ENCODE peak calls at places on chromosome 10, in eight cellular contexts. One of them, this sample, is unnamed.

GRCh38 chr10:119178371-119179119 is at the start of gene PRDX3:
- DNase-seq in neural progenitor cell: peak
- DNase-seq in ovary: peak
- DNase-seq in CD8-positive, alpha-beta memory T cell: peak
- DNase-seq in dorsolateral prefrontal cortex: peak
- DNase-seq in esophagus muscularis mucosa: peak
- DNase-seq in psoas muscle: peak
- DNase-seq in IMR-90: peak
- DNase-seq in this sample: peak

GRCh38 chr10:16644146-16644545 is 122.5 kb upstream of the C1QL3 start:
- DNase-seq in esophagus muscularis mucosa: no peak
- DNase-seq in IMR-90: peak
- DNase-seq in ovary: no peak
- DNase-seq in CD8-positive, alpha-beta memory T cell: no peak
- DNase-seq in neural progenitor cell: no peak
- DNase-seq in psoas muscle: no peak
- DNase-seq in dorsolateral prefrontal cortex: no peak
- DNase-seq in this sample: no peak

GRCh38 chr10:18368681-18369080 is 228.5 kb downstream of the CACNB2 start:
- DNase-seq in psoas muscle: no peak
- DNase-seq in esophagus muscularis mucosa: no peak
- DNase-seq in IMR-90: peak
- DNase-seq in CD8-positive, alpha-beta memory T cell: no peak
- DNase-seq in ovary: no peak
- DNase-seq in neural progenitor cell: no peak
- DNase-seq in dorsolateral prefrontal cortex: no peak
- DNase-seq in this sample: peak

GRCh38 chr10:70145166-70145665 is 1.3 kb downstream of the TYSND1 start:
- DNase-seq in psoas muscle: peak
- DNase-seq in ovary: no peak
- DNase-seq in CD8-positive, alpha-beta memory T cell: peak
- DNase-seq in esophagus muscularis mucosa: no peak
- DNase-seq in IMR-90: no peak
- DNase-seq in neural progenitor cell: no peak
- DNase-seq in dorsolateral prefrontal cortex: peak
- DNase-seq in this sample: no peak

GRCh38 chr10:50421026-50421719 is 169.9 kb upstream of the ASAH2 start:
- DNase-seq in psoas muscle: no peak
- DNase-seq in ovary: no peak
- DNase-seq in neural progenitor cell: peak
- DNase-seq in CD8-positive, alpha-beta memory T cell: no peak
- DNase-seq in IMR-90: peak
- DNase-seq in esophagus muscularis mucosa: no peak
- DNase-seq in dorsolateral prefrontal cortex: no peak
- DNase-seq in this sample: peak

GRCh38 chr10:70847666-70848360 is 32.1 kb downstream of the SGPL1 start:
- DNase-seq in esophagus muscularis mucosa: no peak
- DNase-seq in dorsolateral prefrontal cortex: no peak
- DNase-seq in CD8-positive, alpha-beta memory T cell: no peak
- DNase-seq in psoas muscle: no peak
- DNase-seq in ovary: no peak
- DNase-seq in neural progenitor cell: no peak
- DNase-seq in IMR-90: peak
- DNase-seq in this sample: no peak

GRCh38 chr10:54550016-54550415 is 251.0 kb downstream of the PCDH15 start:
- DNase-seq in ovary: no peak
- DNase-seq in neural progenitor cell: no peak
- DNase-seq in esophagus muscularis mucosa: no peak
- DNase-seq in CD8-positive, alpha-beta memory T cell: no peak
- DNase-seq in dorsolateral prefrontal cortex: no peak
- DNase-seq in IMR-90: no peak
- DNase-seq in psoas muscle: no peak
- DNase-seq in this sample: no peak

GRCh38 chr10:75233444-75234016 is 2.2 kb downstream of the COMTD1 start:
- DNase-seq in dorsolateral prefrontal cortex: no peak
- DNase-seq in IMR-90: no peak
- DNase-seq in CD8-positive, alpha-beta memory T cell: no peak
- DNase-seq in ovary: peak
- DNase-seq in neural progenitor cell: peak
- DNase-seq in psoas muscle: peak
- DNase-seq in esophagus muscularis mucosa: no peak
- DNase-seq in this sample: no peak

GRCh38 chr10:104501864-104502579 is 139.1 kb upstream of the SORCS3 start:
- DNase-seq in neural progenitor cell: peak
- DNase-seq in dorsolateral prefrontal cortex: no peak
- DNase-seq in IMR-90: no peak
- DNase-seq in psoas muscle: no peak
- DNase-seq in CD8-positive, alpha-beta memory T cell: no peak
- DNase-seq in esophagus muscularis mucosa: no peak
- DNase-seq in ovary: no peak
- DNase-seq in this sample: no peak

GRCh38 chr10:114151486-114151885 is 22.5 kb downstream of the CCDC186 start:
- DNase-seq in esophagus muscularis mucosa: no peak
- DNase-seq in ovary: no peak
- DNase-seq in psoas muscle: no peak
- DNase-seq in neural progenitor cell: no peak
- DNase-seq in IMR-90: peak
- DNase-seq in CD8-positive, alpha-beta memory T cell: no peak
- DNase-seq in dorsolateral prefrontal cortex: no peak
- DNase-seq in this sample: no peak

GRCh38 chr10:103021150-103021896 is 103.2 kb downstream of the CNNM2 start:
- DNase-seq in ovary: no peak
- DNase-seq in neural progenitor cell: peak
- DNase-seq in IMR-90: no peak
- DNase-seq in CD8-positive, alpha-beta memory T cell: no peak
- DNase-seq in psoas muscle: no peak
- DNase-seq in esophagus muscularis mucosa: no peak
- DNase-seq in dorsolateral prefrontal cortex: no peak
- DNase-seq in this sample: no peak

GRCh38 chr10:83991986-83992753 is 147.1 kb upstream of the GHITM start:
- DNase-seq in IMR-90: no peak
- DNase-seq in neural progenitor cell: peak
- DNase-seq in dorsolateral prefrontal cortex: no peak
- DNase-seq in ovary: no peak
- DNase-seq in psoas muscle: no peak
- DNase-seq in esophagus muscularis mucosa: no peak
- DNase-seq in CD8-positive, alpha-beta memory T cell: no peak
- DNase-seq in this sample: peak

GRCh38 chr10:79249156-79250121 is 97.8 kb upstream of the PPIF start:
- DNase-seq in IMR-90: no peak
- DNase-seq in CD8-positive, alpha-beta memory T cell: no peak
- DNase-seq in dorsolateral prefrontal cortex: no peak
- DNase-seq in psoas muscle: no peak
- DNase-seq in ovary: no peak
- DNase-seq in esophagus muscularis mucosa: no peak
- DNase-seq in neural progenitor cell: no peak
- DNase-seq in this sample: no peak
- H3K27ac ChIP-seq in IMR-90: no peak
- H3K27ac ChIP-seq in CD8-positive, alpha-beta memory T cell: no peak
- H3K27ac ChIP-seq in dorsolateral prefrontal cortex: peak
- H3K27ac ChIP-seq in psoas muscle: no peak
- H3K27ac ChIP-seq in ovary: no peak
- H3K27ac ChIP-seq in esophagus muscularis mucosa: peak
- H3K27ac ChIP-seq in neural progenitor cell: no peak
- H3K27ac ChIP-seq in this sample: no peak

DNA sequence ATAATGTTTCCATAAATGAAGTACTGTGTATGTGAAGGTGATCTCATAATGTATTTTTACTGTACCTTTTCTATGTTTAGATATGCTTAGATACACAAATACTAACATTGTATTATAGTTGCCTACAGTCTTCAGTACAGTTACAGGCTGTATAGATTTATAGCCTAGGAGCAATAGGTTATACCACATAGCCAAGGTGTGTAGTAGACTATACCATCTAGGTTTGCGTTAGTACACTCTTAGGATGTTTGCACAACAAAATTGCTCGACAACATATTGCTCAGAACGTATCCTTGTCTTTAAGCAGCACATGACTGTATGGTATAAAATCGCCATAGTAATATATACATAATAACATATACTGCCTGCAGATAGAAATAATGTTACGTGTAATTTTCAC is 42.9 kb downstream of the WAC start:
- DNase-seq in CD8-positive, alpha-beta memory T cell: no peak
- DNase-seq in ovary: no peak
- DNase-seq in neural progenitor cell: no peak
- DNase-seq in psoas muscle: no peak
- DNase-seq in dorsolateral prefrontal cortex: no peak
- DNase-seq in IMR-90: no peak
- DNase-seq in esophagus muscularis mucosa: no peak
- DNase-seq in this sample: no peak
- H3K27ac ChIP-seq in CD8-positive, alpha-beta memory T cell: no peak
- H3K27ac ChIP-seq in ovary: no peak
- H3K27ac ChIP-seq in neural progenitor cell: no peak
- H3K27ac ChIP-seq in psoas muscle: no peak
- H3K27ac ChIP-seq in dorsolateral prefrontal cortex: no peak
- H3K27ac ChIP-seq in IMR-90: no peak
- H3K27ac ChIP-seq in esophagus muscularis mucosa: no peak
- H3K27ac ChIP-seq in this sample: no peak

GRCh38 chr10:87918254-87918859 is 54.9 kb downstream of the PTEN start:
- DNase-seq in IMR-90: no peak
- DNase-seq in neural progenitor cell: no peak
- DNase-seq in ovary: no peak
- DNase-seq in dorsolateral prefrontal cortex: no peak
- DNase-seq in esophagus muscularis mucosa: no peak
- DNase-seq in psoas muscle: no peak
- DNase-seq in CD8-positive, alpha-beta memory T cell: no peak
- DNase-seq in this sample: no peak
- H3K27ac ChIP-seq in IMR-90: no peak
- H3K27ac ChIP-seq in neural progenitor cell: no peak
- H3K27ac ChIP-seq in ovary: no peak
- H3K27ac ChIP-seq in dorsolateral prefrontal cortex: peak
- H3K27ac ChIP-seq in esophagus muscularis mucosa: peak
- H3K27ac ChIP-seq in psoas muscle: no peak
- H3K27ac ChIP-seq in CD8-positive, alpha-beta memory T cell: no peak
- H3K27ac ChIP-seq in this sample: no peak

GRCh38 chr10:22437620-22438588 is 92.6 kb downstream of the SPAG6 start:
- DNase-seq in psoas muscle: no peak
- DNase-seq in dorsolateral prefrontal cortex: no peak
- DNase-seq in IMR-90: peak
- DNase-seq in neural progenitor cell: peak
- DNase-seq in ovary: no peak
- DNase-seq in esophagus muscularis mucosa: peak
- DNase-seq in CD8-positive, alpha-beta memory T cell: no peak
- DNase-seq in this sample: no peak
- H3K27ac ChIP-seq in psoas muscle: peak
- H3K27ac ChIP-seq in dorsolateral prefrontal cortex: peak
- H3K27ac ChIP-seq in IMR-90: peak
- H3K27ac ChIP-seq in neural progenitor cell: no peak
- H3K27ac ChIP-seq in ovary: peak
- H3K27ac ChIP-seq in esophagus muscularis mucosa: peak
- H3K27ac ChIP-seq in CD8-positive, alpha-beta memory T cell: peak
- H3K27ac ChIP-seq in this sample: peak

GRCh38 chr10:101040851-101041250 is 9.8 kb downstream of the SFXN3 start:
- DNase-seq in dorsolateral prefrontal cortex: no peak
- DNase-seq in neural progenitor cell: no peak
- DNase-seq in CD8-positive, alpha-beta memory T cell: no peak
- DNase-seq in psoas muscle: no peak
- DNase-seq in ovary: no peak
- DNase-seq in IMR-90: no peak
- DNase-seq in esophagus muscularis mucosa: no peak
- DNase-seq in this sample: no peak

GRCh38 chr10:101042667-101043355 is 11.8 kb downstream of the SFXN3 start:
- DNase-seq in IMR-90: peak
- DNase-seq in psoas muscle: peak
- DNase-seq in CD8-positive, alpha-beta memory T cell: peak
- DNase-seq in esophagus muscularis mucosa: peak
- DNase-seq in dorsolateral prefrontal cortex: peak
- DNase-seq in ovary: peak
- DNase-seq in neural progenitor cell: peak
- DNase-seq in this sample: peak

GRCh38 chr10:101041252-101041761 is 10.3 kb downstream of the SFXN3 start:
- DNase-seq in psoas muscle: peak
- DNase-seq in dorsolateral prefrontal cortex: peak
- DNase-seq in IMR-90: peak
- DNase-seq in CD8-positive, alpha-beta memory T cell: peak
- DNase-seq in ovary: peak
- DNase-seq in neural progenitor cell: peak
- DNase-seq in esophagus muscularis mucosa: peak
- DNase-seq in this sample: peak

GRCh38 chr10:101043356-101043707 is 12.3 kb downstream of the SFXN3 start:
- DNase-seq in dorsolateral prefrontal cortex: no peak
- DNase-seq in esophagus muscularis mucosa: no peak
- DNase-seq in IMR-90: no peak
- DNase-seq in ovary: no peak
- DNase-seq in neural progenitor cell: no peak
- DNase-seq in CD8-positive, alpha-beta memory T cell: no peak
- DNase-seq in psoas muscle: no peak
- DNase-seq in this sample: no peak

DNA sequence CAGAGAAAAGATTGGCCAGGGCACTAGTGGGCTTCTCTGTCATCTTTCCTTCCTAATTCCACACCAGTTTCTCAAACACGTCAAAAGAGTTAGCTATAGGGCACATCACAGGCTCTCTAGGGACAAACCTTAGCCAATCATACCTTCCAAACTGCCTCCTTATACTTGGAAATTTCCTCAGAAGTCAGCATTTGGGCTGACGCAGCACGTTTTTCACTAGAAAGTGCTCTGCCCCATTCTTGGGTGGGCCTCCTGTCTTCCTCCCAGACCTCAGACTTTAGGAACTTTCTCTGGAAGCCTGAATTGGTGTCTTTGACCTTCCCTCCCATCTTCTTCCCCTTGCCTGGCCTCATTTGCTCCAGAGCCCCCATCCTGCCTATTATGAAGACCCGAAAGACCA is 11.1 kb downstream of the SFXN3 start:
- DNase-seq in dorsolateral prefrontal cortex: no peak
- DNase-seq in CD8-positive, alpha-beta memory T cell: no peak
- DNase-seq in ovary: no peak
- DNase-seq in esophagus muscularis mucosa: no peak
- DNase-seq in IMR-90: no peak
- DNase-seq in neural progenitor cell: no peak
- DNase-seq in psoas muscle: no peak
- DNase-seq in this sample: no peak
- H3K27ac ChIP-seq in dorsolateral prefrontal cortex: peak
- H3K27ac ChIP-seq in CD8-positive, alpha-beta memory T cell: peak
- H3K27ac ChIP-seq in ovary: peak
- H3K27ac ChIP-seq in esophagus muscularis mucosa: peak
- H3K27ac ChIP-seq in IMR-90: peak
- H3K27ac ChIP-seq in neural progenitor cell: no peak
- H3K27ac ChIP-seq in psoas muscle: peak
- H3K27ac ChIP-seq in this sample: peak

GRCh38 chr10:44198780-44199097 is 186.2 kb downstream of the CXCL12 start:
- DNase-seq in neural progenitor cell: no peak
- DNase-seq in esophagus muscularis mucosa: peak
- DNase-seq in ovary: peak
- DNase-seq in CD8-positive, alpha-beta memory T cell: no peak
- DNase-seq in psoas muscle: peak
- DNase-seq in dorsolateral prefrontal cortex: no peak
- DNase-seq in IMR-90: no peak
- DNase-seq in this sample: no peak
- H3K27ac ChIP-seq in neural progenitor cell: no peak
- H3K27ac ChIP-seq in esophagus muscularis mucosa: peak
- H3K27ac ChIP-seq in ovary: no peak
- H3K27ac ChIP-seq in CD8-positive, alpha-beta memory T cell: no peak
- H3K27ac ChIP-seq in psoas muscle: peak
- H3K27ac ChIP-seq in dorsolateral prefrontal cortex: no peak
- H3K27ac ChIP-seq in IMR-90: no peak
- H3K27ac ChIP-seq in this sample: no peak

This sample was measured in A673.